ENCODE peak calls at places on chromosomes 6 and 20, in six cellular contexts. F is progenitor cell of endocrine pancreas; H is AG04450; R is A549; E is GM20000; B is CD8-positive, alpha-beta T cell. O is an unnamed sample.

GRCh38 chr20:62956387-62957135 is 4.1 kb downstream of the SLC17A9 start:
- DNase-seq in R (no peak), H (no peak), B (no peak), E (no peak), F (no peak), O (no peak)

GRCh38 chr20:54049156-54049555 is 21.2 kb downstream of the BCAS1 start:
- DNase-seq in E (no peak), H (no peak), R (no peak), B (no peak), F (no peak), O (no peak)

GRCh38 chr20:20663841-20664240 is 48.6 kb downstream of the RALGAPA2 start:
- DNase-seq in E (no peak), F (no peak), R (no peak), H (no peak), B (no peak), O (no peak)

GRCh38 chr20:41444821-41445220 is 78.2 kb upstream of the EMILIN3 start:
- DNase-seq in B (no peak), E (no peak), F (no peak), H (no peak), R (no peak), O (no peak)

GRCh38 chr20:61435823-61436220 is 183.8 kb downstream of the CDH4 start:
- DNase-seq in B (no peak), E (no peak), H (no peak), R (no peak), F (no peak), O (no peak)

GRCh38 chr6:69232506-69233194 is 564.2 kb downstream of the LMBRD1 start:
- DNase-seq in R (peak), F (peak), E (peak), H (peak), B (peak), O (no peak)

GRCh38 chr6:40822619-40823018 is 216.4 kb downstream of the UNC5CL start:
- DNase-seq in E (no peak), H (no peak), R (no peak), B (no peak), F (no peak), O (no peak)

GRCh38 chr6:91704531-91704930 is 1117.7 kb upstream of the MAP3K7 start:
- DNase-seq in B (no peak), E (no peak), H (no peak), R (no peak), F (no peak), O (no peak)

GRCh38 chr20:6402026-6402425 is 279.2 kb upstream of the FERMT1 start:
- DNase-seq in R (no peak), B (no peak), E (no peak), H (no peak), F (no peak), O (no peak)

GRCh38 chr6:117919775-117920492 is 12.9 kb downstream of the SLC35F1 start:
- DNase-seq in F (peak), H (no peak), B (no peak), R (no peak), E (no peak), O (no peak)

GRCh38 chr20:62063601-62063980 is 2.1 kb downstream of the TAF4 start:
- DNase-seq in E (no peak), F (no peak), B (no peak), H (no peak), R (no peak), O (no peak)

GRCh38 chr6:100846276-100846675 is 34.9 kb downstream of the ASCC3 start:
- DNase-seq in R (no peak), E (no peak), B (no peak), H (no peak), F (no peak), O (no peak)

GRCh38 chr20:48681201-48681881 is 146.5 kb downstream of the PREX1 start:
- DNase-seq in H (no peak), B (no peak), R (no peak), F (no peak), E (no peak), O (no peak)

GRCh38 chr20:63121749-63122405 is 94.1 kb downstream of the YTHDF1 start:
- DNase-seq in E (no peak), F (no peak), B (no peak), R (no peak), H (no peak), O (no peak)

GRCh38 chr20:54148947-54149764 is 24.6 kb downstream of the CYP24A1 start:
- DNase-seq in E (no peak), F (no peak), B (no peak), H (no peak), R (peak), O (no peak)

GRCh38 chr20:13251556-13251955 is 30.5 kb downstream of the ISM1 start:
- DNase-seq in R (no peak), B (no peak), E (no peak), F (no peak), H (no peak), O (no peak)

DNA sequence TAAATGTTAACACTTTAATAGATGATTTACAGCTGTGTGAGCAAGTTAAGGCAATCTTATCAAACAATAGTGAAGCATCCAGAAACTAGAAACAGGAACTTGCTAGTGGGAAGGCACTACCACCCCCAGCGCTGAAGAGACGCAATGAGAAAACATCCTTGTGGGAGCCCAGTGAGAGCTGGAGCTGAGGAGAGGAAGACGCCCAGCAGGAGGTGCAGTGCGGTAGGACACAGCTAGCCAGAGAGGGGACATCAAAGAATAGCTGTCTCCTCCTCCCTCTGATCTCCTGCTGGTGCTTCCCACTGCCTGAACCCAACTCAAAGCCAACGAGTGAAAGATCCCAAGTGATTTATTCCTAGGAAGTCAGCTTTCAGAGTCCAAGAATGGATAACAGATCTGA is 140.3 kb downstream of the COL12A1 start:
- DNase-seq in B (no peak), H (no peak), E (no peak), F (no peak), R (no peak), O (no peak)
- TF ChIP-seq CTCF in B (no peak), H (peak), E (no peak), F (no peak), R (no peak), O (no peak)

GRCh38 chr6:17392978-17393334 is 439 bp upstream of the CAP2 start:
- DNase-seq in H (no peak), R (no peak), F (no peak), E (no peak), B (no peak), O (no peak)

GRCh38 chr6:17394192-17394611 is 807 bp downstream of the CAP2 start:
- DNase-seq in B (no peak), H (no peak), F (peak), R (peak), E (no peak), O (no peak)

GRCh38 chr6:17396256-17396655 is 2.9 kb downstream of the CAP2 start:
- DNase-seq in E (no peak), F (no peak), H (no peak), R (no peak), B (no peak), O (no peak)

GRCh38 chr6:17393335-17394191 is at the start of gene CAP2:
- DNase-seq in E (no peak), H (no peak), R (peak), F (peak), B (no peak), O (no peak)

GRCh38 chr6:17395112-17395511 is 1.7 kb downstream of the CAP2 start:
- DNase-seq in H (no peak), E (no peak), B (no peak), F (no peak), R (no peak), O (no peak)
- TF ChIP-seq CTCF in H (no peak), E (no peak), B (no peak), F (no peak), R (no peak), O (no peak)

DNA sequence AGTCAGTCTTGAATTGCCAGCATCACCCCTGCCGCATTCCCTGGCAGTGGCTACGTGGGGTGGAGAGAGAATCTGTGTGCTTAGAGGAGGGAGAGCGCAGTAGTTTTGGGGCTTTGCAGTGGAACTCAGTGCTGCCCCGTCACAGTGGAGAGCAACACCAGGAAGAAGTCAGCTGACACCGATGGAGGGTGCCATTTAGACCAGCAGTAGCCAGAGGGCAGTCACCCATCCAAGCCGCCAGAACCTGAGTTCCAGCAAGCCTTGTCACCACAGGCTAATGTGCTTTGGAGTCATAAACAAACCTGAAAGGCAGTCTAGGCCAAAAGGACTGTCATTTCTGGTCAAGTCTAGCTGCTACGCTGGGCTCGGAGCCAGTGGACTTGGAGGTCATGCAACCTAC is 22.0 kb upstream of the PERP start:
- DNase-seq in H (no peak), R (no peak), B (no peak), E (no peak), F (no peak), O (no peak)
- TF ChIP-seq CTCF in H (no peak), R (no peak), B (no peak), E (no peak), F (no peak), O (no peak)

GRCh38 chr6:626236-626635 is 30.7 kb downstream of the HUS1B start:
- DNase-seq in F (no peak), B (no peak), R (no peak), H (peak), E (no peak), O (no peak)

GRCh38 chr6:628772-629171 is 28.1 kb downstream of the HUS1B start:
- DNase-seq in E (peak), B (no peak), F (no peak), H (no peak), R (no peak), O (no peak)

GRCh38 chr6:622462-622861 is 34.4 kb downstream of the HUS1B start:
- DNase-seq in H (no peak), B (no peak), R (no peak), F (no peak), E (no peak), O (no peak)

GRCh38 chr6:621916-622315 is 35.0 kb downstream of the HUS1B start:
- DNase-seq in E (no peak), H (no peak), R (no peak), B (no peak), F (no peak), O (no peak)

GRCh38 chr6:624979-625378 is 31.9 kb downstream of the HUS1B start:
- DNase-seq in H (peak), E (peak), B (no peak), R (no peak), F (no peak), O (no peak)
- TF ChIP-seq CTCF in H (peak), E (no peak), B (no peak), R (peak), F (no peak), O (no peak)

DNA sequence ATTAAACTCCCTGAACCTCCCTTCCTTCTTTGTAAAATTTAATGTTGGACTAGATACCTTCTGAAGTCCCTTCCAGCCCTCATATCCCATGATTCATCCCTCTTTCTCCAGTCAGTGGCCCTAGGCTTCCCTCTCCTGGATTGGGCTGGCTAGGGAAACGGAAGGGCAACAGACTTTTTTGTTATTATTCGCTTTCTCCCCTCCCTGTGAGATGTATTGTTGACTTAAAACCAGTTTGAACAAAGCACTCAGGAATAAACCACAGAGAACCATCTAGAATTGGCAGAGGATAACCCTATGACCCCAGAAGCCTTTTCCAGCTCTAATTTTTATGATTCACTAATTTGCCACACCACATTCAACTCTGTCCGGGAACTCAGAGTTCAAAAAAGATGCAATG is 239.7 kb upstream of the SUPT3H start:
- DNase-seq in H (no peak), R (no peak), F (no peak), B (no peak), E (no peak), O (no peak)
- TF ChIP-seq CTCF in H (no peak), R (no peak), F (no peak), B (no peak), E (no peak), O (no peak)

GRCh38 chr6:157162756-157163433 is 160.4 kb downstream of the TMEM242 start:
- DNase-seq in B (no peak), H (no peak), E (no peak), R (no peak), F (no peak), O (no peak)
- TF ChIP-seq CTCF in B (no peak), H (no peak), E (no peak), R (no peak), F (no peak), O (no peak)

GRCh38 chr20:1363522-1363921 is 29.3 kb downstream of the FKBP1A start:
- DNase-seq in R (no peak), H (no peak), F (no peak), B (no peak), E (no peak), O (no peak)

GRCh38 chr20:1362484-1362883 is 30.4 kb downstream of the FKBP1A start:
- DNase-seq in R (no peak), H (no peak), F (no peak), B (no peak), E (no peak), O (no peak)

GRCh38 chr20:1357921-1358671 is 29.2 kb upstream of the SDCBP2 start:
- DNase-seq in F (no peak), H (no peak), E (no peak), B (no peak), R (no peak), O (no peak)

GRCh38 chr20:1364106-1364505 is 28.7 kb downstream of the FKBP1A start:
- DNase-seq in R (no peak), E (no peak), B (no peak), H (no peak), F (no peak), O (no peak)

GRCh38 chr20:1360094-1360493 is 31.2 kb upstream of the SDCBP2 start:
- DNase-seq in R (no peak), B (no peak), H (no peak), E (no peak), F (no peak), O (no peak)
- TF ChIP-seq CTCF in R (no peak), B (no peak), H (peak), E (no peak), F (peak), O (no peak)

DNA sequence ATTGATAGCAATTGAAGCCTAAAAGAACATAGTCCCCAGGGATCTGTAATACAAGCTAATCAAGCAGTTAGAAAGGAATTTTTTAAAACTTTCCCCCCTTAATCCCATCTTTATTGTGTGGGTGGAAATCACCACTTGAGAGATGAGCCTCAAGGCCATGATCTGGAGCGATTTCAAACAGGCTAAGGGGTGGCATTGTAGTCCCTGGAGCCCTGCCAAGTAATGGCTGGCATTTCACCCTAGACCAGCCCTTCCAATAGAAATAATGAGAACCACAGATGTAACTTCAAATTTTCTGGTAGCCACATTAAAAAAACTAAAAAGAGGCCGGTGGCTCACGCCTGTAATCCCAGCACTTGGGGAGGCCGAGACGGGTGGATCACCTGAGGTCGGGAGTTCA is 46.9 kb downstream of the PRDM1 start:
- DNase-seq in B (no peak), F (no peak), H (no peak), E (no peak), R (no peak), O (no peak)
- TF ChIP-seq CTCF in B (no peak), F (no peak), H (no peak), E (no peak), R (no peak), O (no peak)

O was measured in natural killer cell.